ENCODE peak calls at places on chromosomes 4 and X, in four cellular contexts. E is endodermal cell, P is upper lobe of right lung, S is psoas muscle. Y is an unnamed sample.

GRCh38 chr4:88242144-88242543 is 42.2 kb downstream of the PPM1K start:
- DNase-seq in E (no peak), P (no peak), S (no peak), Y (no peak)

GRCh38 chrX:129772796-129773431 is 6.8 kb upstream of the SASH3 start:
- DNase-seq in E (no peak), S (peak), P (peak), Y (peak)

GRCh38 chr4:149997881-149998421 is 80.3 kb upstream of the DCLK2 start:
- DNase-seq in S (no peak), P (no peak), E (no peak), Y (no peak)

GRCh38 chrX:151773434-151773833 is 38.9 kb downstream of the CNGA2 start:
- DNase-seq in E (peak), P (no peak), S (no peak), Y (no peak)

GRCh38 chr4:6010789-6011188 is 7.4 kb downstream of the C4orf50 start:
- DNase-seq in P (no peak), E (no peak), S (no peak), Y (peak)

GRCh38 chr4:114257516-114257915 is 278.1 kb upstream of the ARSJ start:
- DNase-seq in E (no peak), P (no peak), S (no peak), Y (no peak)

GRCh38 chr4:39259571-39260330 is 77.4 kb downstream of the WDR19 start:
- DNase-seq in P (no peak), S (no peak), E (no peak), Y (no peak)

GRCh38 chrX:57573754-57574153 is 18.1 kb upstream of the ZXDB start:
- DNase-seq in S (no peak), P (no peak), E (peak), Y (no peak)

GRCh38 chr4:107619731-107620130 is 100.3 kb downstream of the PAPSS1 start:
- DNase-seq in P (no peak), S (no peak), E (no peak), Y (no peak)

GRCh38 chr4:21709761-21710160 is 238.8 kb downstream of the KCNIP4 start:
- DNase-seq in P (no peak), S (no peak), E (no peak), Y (no peak)

GRCh38 chrX:124033821-124034220 is 72.3 kb downstream of the STAG2 start:
- DNase-seq in P (no peak), E (no peak), S (no peak), Y (no peak)

GRCh38 chr4:335515-335914 is 2.1 kb upstream of the ZNF141 start:
- DNase-seq in P (no peak), E (no peak), S (no peak), Y (no peak)

GRCh38 chr4:186097386-186097785 is 7.1 kb upstream of the FAM149A start:
- DNase-seq in S (no peak), E (no peak), P (no peak), Y (no peak)

GRCh38 chr4:88681209-88681608 is 16.4 kb downstream of the NAP1L5 start:
- DNase-seq in E (no peak), S (no peak), P (no peak), Y (no peak)

GRCh38 chrX:145464650-145465049 is 217.3 kb downstream of the SPANXN1 start:
- DNase-seq in E (no peak), P (no peak), S (no peak), Y (no peak)

GRCh38 chrX:110713666-110714065 is 82.0 kb downstream of the CHRDL1 start:
- DNase-seq in E (no peak), S (no peak), P (no peak), Y (no peak)

GRCh38 chr4:173057906-173058305 is 110.7 kb upstream of the GALNT7 start:
- DNase-seq in E (no peak), S (no peak), P (no peak), Y (no peak)

GRCh38 chrX:147476008-147476407 is 435.7 kb upstream of the FMR1 start:
- DNase-seq in S (no peak), P (no peak), E (peak), Y (no peak)

GRCh38 chr4:7016512-7016911 is 26.7 kb upstream of the TADA2B start:
- DNase-seq in S (no peak), E (no peak), P (no peak), Y (no peak)

GRCh38 chr4:113406723-113407016 is 354.9 kb downstream of the CAMK2D start:
- DNase-seq in P (no peak), S (no peak), E (no peak), Y (no peak)

GRCh38 chr4:102429553-102429952 is 71.6 kb upstream of the NFKB1 start:
- DNase-seq in S (no peak), E (no peak), P (no peak), Y (no peak)

GRCh38 chr4:129092636-129093172 is 635 bp downstream of the SCLT1 start:
- DNase-seq in P (no peak), S (no peak), E (no peak), Y (no peak)

GRCh38 chrX:139194571-139195280 is 335.8 kb upstream of the F9 start:
- DNase-seq in S (peak), P (peak), E (peak), Y (peak)

GRCh38 chr4:46450556-46450955 is 60.6 kb upstream of the GABRA2 start:
- DNase-seq in E (no peak), P (no peak), S (no peak), Y (no peak)

GRCh38 chrX:71632923-71633657 is 14.8 kb upstream of the CXCR3 start:
- DNase-seq in P (no peak), S (no peak), E (no peak), Y (no peak)

GRCh38 chr4:183831026-183831446 is 74.1 kb upstream of the STOX2 start:
- DNase-seq in E (no peak), S (no peak), P (no peak), Y (no peak)

GRCh38 chr4:173834151-173834550 is 304.1 kb upstream of the HAND2 start:
- DNase-seq in E (no peak), P (no peak), S (no peak), Y (no peak)

GRCh38 chr4:180668732-180669131 is 1574.5 kb upstream of the TENM3 start:
- DNase-seq in E (no peak), P (no peak), S (no peak), Y (no peak)

GRCh38 chr4:168449740-168450442 is 30.4 kb downstream of the DDX60L start:
- DNase-seq in P (no peak), E (no peak), S (no peak), Y (no peak)

GRCh38 chr4:1305781-1306455 is 16.2 kb downstream of the MAEA start:
- DNase-seq in E (peak), P (no peak), S (peak), Y (peak)

GRCh38 chr4:83961575-83961974 is 425.7 kb downstream of the GPAT3 start:
- DNase-seq in P (no peak), E (no peak), S (no peak), Y (no peak)

GRCh38 chr4:110294165-110294564 is 95.8 kb upstream of the ELOVL6 start:
- DNase-seq in E (no peak), P (no peak), S (no peak), Y (no peak)

GRCh38 chr4:80036306-80036705 is 36.7 kb downstream of the ANTXR2 start:
- DNase-seq in S (no peak), E (no peak), P (no peak), Y (no peak)

GRCh38 chr4:80036949-80037348 is 36.1 kb downstream of the ANTXR2 start:
- DNase-seq in E (no peak), P (no peak), S (no peak), Y (no peak)

GRCh38 chr4:80033581-80033980 is 39.4 kb downstream of the ANTXR2 start:
- DNase-seq in E (no peak), S (no peak), P (no peak), Y (no peak)

GRCh38 chr4:80035336-80035735 is 37.7 kb downstream of the ANTXR2 start:
- DNase-seq in S (no peak), E (no peak), P (no peak), Y (no peak)

GRCh38 chr4:80037864-80038263 is 35.2 kb downstream of the ANTXR2 start:
- DNase-seq in E (no peak), P (no peak), S (no peak), Y (no peak)
- H3K27ac ChIP-seq in E (no peak), P (peak), S (no peak), Y (peak)

DNA sequence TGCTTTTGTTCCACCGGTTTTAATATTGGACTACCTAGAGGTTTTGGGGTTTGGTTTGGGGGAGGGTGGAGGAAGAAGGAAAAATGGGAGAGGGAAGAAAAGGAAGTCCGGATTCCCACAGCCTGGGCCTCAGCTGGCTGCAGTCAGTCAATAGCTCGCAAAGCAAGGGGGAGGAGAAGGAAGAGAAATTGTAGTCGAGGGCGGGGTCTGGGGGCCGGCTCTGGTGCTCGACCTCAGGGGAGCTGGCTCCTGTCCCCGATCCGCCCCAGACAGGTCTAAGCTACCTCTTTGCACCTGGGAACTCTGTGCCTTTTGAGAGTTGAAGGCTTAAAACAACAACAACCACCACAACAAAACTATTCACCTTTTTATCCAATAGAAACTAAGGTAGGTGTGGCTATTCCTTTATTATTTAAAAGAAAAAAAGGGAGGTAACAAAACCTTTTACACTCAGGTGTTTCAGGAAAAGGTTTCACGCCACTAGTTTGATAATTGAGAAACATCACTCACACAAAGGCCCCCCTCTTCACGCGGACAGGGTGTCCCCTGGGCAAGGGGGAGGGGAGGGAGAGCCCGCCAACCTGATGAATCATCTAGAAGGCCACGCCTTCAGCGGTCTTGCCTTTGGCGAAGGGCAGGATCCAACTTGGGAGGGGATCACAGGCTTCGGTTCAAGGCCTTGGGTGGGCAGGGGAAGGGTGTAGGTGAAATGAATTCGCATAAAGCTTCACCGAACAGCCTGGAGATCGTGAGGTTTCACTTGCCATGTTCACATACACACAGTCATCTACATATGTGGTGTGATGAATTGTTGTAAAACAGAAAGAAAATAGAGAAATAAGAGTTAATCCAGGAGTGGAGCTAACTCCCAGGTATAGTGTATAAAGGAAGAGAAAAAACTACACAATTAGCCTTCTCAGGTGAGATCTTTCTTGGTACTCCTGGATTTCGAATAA is 1.7 kb upstream of the LNX1 start:
- DNase-seq in E (peak), S (peak), P (peak), Y (no peak)
- H3K27ac ChIP-seq in E (no peak), S (no peak), P (no peak), Y (no peak)

DNA sequence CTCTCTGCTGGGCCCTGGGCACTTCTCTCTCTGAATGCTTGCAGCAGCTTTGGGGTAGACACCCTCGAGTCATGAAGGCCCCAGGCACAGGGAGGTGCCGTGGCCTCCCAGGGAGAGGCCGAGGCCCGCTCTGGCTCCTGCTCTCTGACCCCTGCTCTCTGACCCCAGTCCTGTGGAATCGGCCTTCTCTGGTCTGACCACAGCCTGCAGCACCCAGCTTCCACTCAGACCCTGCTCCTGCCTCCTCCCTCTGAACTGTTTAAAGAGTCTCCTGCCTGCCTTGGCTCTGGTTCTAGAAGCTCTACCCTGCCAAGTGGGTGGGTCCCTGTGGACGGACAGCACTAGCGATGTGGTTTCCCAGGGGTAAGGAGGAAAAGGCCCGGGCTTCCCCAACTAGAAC is 78.2 kb upstream of the TMEM150C start:
- DNase-seq in E (no peak), P (no peak), S (no peak), Y (no peak)
- H3K27ac ChIP-seq in E (no peak), P (no peak), S (no peak), Y (no peak)

GRCh38 chrX:31314921-31315320 is 243.1 kb upstream of the FTHL17 start:
- DNase-seq in P (no peak), E (no peak), S (no peak), Y (no peak)
- H3K27ac ChIP-seq in P (no peak), E (peak), S (no peak), Y (no peak)

GRCh38 chrX:101395789-101396188 is 5.0 kb downstream of the RPL36A start:
- DNase-seq in S (no peak), P (no peak), E (no peak), Y (no peak)
- H3K27ac ChIP-seq in S (no peak), P (no peak), E (no peak), Y (no peak)

GRCh38 chrX:48576108-48576507 is 1.8 kb downstream of the RBM3 start:
- DNase-seq in E (no peak), S (no peak), P (no peak), Y (no peak)
- H3K27ac ChIP-seq in E (no peak), S (peak), P (no peak), Y (peak)

DNA sequence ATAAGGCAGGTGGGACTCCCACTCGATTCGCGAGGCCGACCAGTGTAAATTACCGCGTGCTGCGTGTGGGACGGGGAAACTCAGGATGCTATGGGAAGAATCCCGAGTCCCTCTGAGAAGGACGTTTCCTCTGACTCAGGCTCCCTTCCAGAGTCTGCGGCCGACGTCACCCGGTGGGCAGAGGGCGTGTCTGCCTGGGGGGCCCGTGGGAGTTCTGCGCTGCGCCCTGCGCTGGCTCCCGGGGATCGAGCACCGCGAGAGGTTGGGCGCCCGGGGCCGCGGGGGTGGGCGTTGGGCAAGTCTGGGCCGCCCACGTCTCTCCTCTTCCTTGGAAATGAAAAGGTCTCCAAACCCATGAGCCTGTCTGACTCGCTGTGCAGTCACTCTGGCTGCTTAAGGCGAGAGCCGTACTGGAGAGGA is 546 bp downstream of the NIPAL1 start:
- DNase-seq in P (peak), E (peak), S (peak), Y (peak)
- H3K27ac ChIP-seq in P (no peak), E (no peak), S (peak), Y (no peak)

GRCh38 chrX:103357871-103358270 is 1.6 kb downstream of the TCEAL9 start:
- DNase-seq in E (no peak), P (no peak), S (no peak), Y (no peak)
- H3K27ac ChIP-seq in E (no peak), P (no peak), S (no peak), Y (no peak)